ENCODE peak calls at places on chromosomes 3 and 15, in four cellular contexts. T is kidney, O is psoas muscle, G is ovary. H is an unnamed sample.

GRCh38 chr15:95416576-95416975 is 913.9 kb upstream of the NR2F2 start:
- DNase-seq in T (no peak), O (no peak), G (no peak), H (no peak)

GRCh38 chr3:197525706-197526105 is 30.1 kb downstream of the BDH1 start:
- DNase-seq in T (no peak), O (no peak), G (no peak), H (no peak)

GRCh38 chr15:80019168-80019745 is 40.2 kb upstream of the ZFAND6 start:
- DNase-seq in T (no peak), O (no peak), G (no peak), H (peak; percentile 32)

GRCh38 chr3:67083277-67083676 is 85.2 kb downstream of the KBTBD8 start:
- DNase-seq in T (no peak), O (no peak), G (no peak), H (no peak)

GRCh38 chr3:61736506-61736905 is 175.1 kb downstream of the PTPRG start:
- DNase-seq in T (no peak), O (no peak), G (no peak), H (no peak)

GRCh38 chr3:107453504-107453903 is 69.3 kb upstream of the BBX start:
- DNase-seq in T (no peak), O (no peak), G (no peak), H (no peak)

GRCh38 chr3:53630547-53630946 is 136.1 kb downstream of the CACNA1D start:
- DNase-seq in T (no peak), O (no peak), G (no peak), H (no peak)

GRCh38 chr15:63238796-63239195 is 38.6 kb upstream of the APH1B start:
- DNase-seq in T (no peak), O (no peak), G (no peak), H (no peak)

GRCh38 chr3:121758727-121759450 is 9.3 kb upstream of the GOLGB1 start:
- DNase-seq in T (no peak), O (no peak), G (no peak), H (no peak)

GRCh38 chr15:25900426-25900825 is 37.3 kb upstream of the ATP10A start:
- DNase-seq in T (no peak), O (no peak), G (no peak), H (no peak)

GRCh38 chr15:75428152-75428551 is 23.3 kb downstream of the SIN3A start:
- DNase-seq in T (peak; percentile 20), O (no peak), G (no peak), H (no peak)

GRCh38 chr3:50246517-50246954 is 10.5 kb downstream of the GNAI2 start:
- DNase-seq in T (peak; percentile 85), O (peak; percentile 51), G (no peak), H (no peak)

GRCh38 chr3:47495111-47495510 is 18.4 kb downstream of the ELP6 start:
- DNase-seq in T (no peak), O (no peak), G (peak; percentile 22), H (no peak)

GRCh38 chr3:104474011-104474410 is 892.7 kb upstream of the ALCAM start:
- DNase-seq in T (no peak), O (no peak), G (no peak), H (no peak)

GRCh38 chr3:149122716-149123578 is 6.5 kb upstream of the HPS3 start:
- DNase-seq in T (no peak), O (no peak), G (no peak), H (no peak)

GRCh38 chr3:187265461-187265955 is 26.0 kb downstream of the MASP1 start:
- DNase-seq in T (no peak), O (no peak), G (no peak), H (no peak)

GRCh38 chr3:153658151-153658550 is 463.0 kb upstream of the ARHGEF26 start:
- DNase-seq in T (no peak), O (no peak), G (no peak), H (no peak)

GRCh38 chr3:23667536-23668429 is 138.0 kb upstream of the UBE2E1 start:
- DNase-seq in T (no peak), O (no peak), G (no peak), H (no peak)

GRCh38 chr15:31453558-31454318 is 127.1 kb downstream of the KLF13 start:
- DNase-seq in T (peak; percentile 45), O (no peak), G (no peak), H (peak; percentile 34)

GRCh38 chr3:42764561-42765295 is 8.3 kb downstream of the CCDC13 start:
- DNase-seq in T (no peak), O (no peak), G (no peak), H (peak; percentile 2)

GRCh38 chr15:73787621-73788020 is 34.5 kb upstream of the INSYN1 start:
- DNase-seq in T (no peak), O (no peak), G (no peak), H (no peak)

GRCh38 chr3:8110966-8111798 is 390.4 kb upstream of the LMCD1 start:
- DNase-seq in T (no peak), O (no peak), G (peak; percentile 38), H (peak; percentile 75)

GRCh38 chr15:88450125-88450798 is 16.9 kb downstream of the MRPL46 start:
- DNase-seq in T (no peak), O (peak; percentile 40), G (peak; percentile 54), H (no peak)

GRCh38 chr3:159765860-159766294 is 222.8 kb upstream of the IL12A start:
- DNase-seq in T (no peak), O (no peak), G (no peak), H (no peak)

GRCh38 chr3:171556133-171556532 is 95.9 kb upstream of the TNIK start:
- DNase-seq in T (no peak), O (no peak), G (no peak), H (no peak)

GRCh38 chr15:75200765-75201608 is 695 bp upstream of the C15orf39 start:
- DNase-seq in T (peak; percentile 91), O (no peak), G (peak; percentile 62), H (peak; percentile 69)

GRCh38 chr3:149934524-149934923 is 36.2 kb downstream of the PFN2 start:
- DNase-seq in T (no peak), O (peak; percentile 40), G (no peak), H (peak; percentile 66)

GRCh38 chr3:151580592-151580991 is 119.7 kb upstream of the IGSF10 start:
- DNase-seq in T (no peak), O (no peak), G (no peak), H (no peak)

GRCh38 chr3:123459867-123460266 is 11.0 kb upstream of the ADCY5 start:
- DNase-seq in T (no peak), O (no peak), G (no peak), H (no peak)

GRCh38 chr3:143814358-143814968 is 33.8 kb downstream of the SLC9A9 start:
- DNase-seq in T (no peak), O (peak; percentile 26), G (no peak), H (no peak)

GRCh38 chr3:78562318-78562717 is 1205.5 kb downstream of the ROBO1 start:
- DNase-seq in T (no peak), O (no peak), G (no peak), H (no peak)

GRCh38 chr3:40546811-40547210 is 22.1 kb downstream of the ZNF621 start:
- DNase-seq in T (no peak), O (no peak), G (no peak), H (no peak)

GRCh38 chr15:75646944-75647364 is 758 bp upstream of the SNX33 start:
- DNase-seq in T (peak; percentile 81), O (no peak), G (no peak), H (no peak)

GRCh38 chr3:57582470-57583168 is 14.5 kb downstream of the ARF4 start:
- DNase-seq in T (no peak), O (no peak), G (no peak), H (no peak)

GRCh38 chr3:126546549-126547239 is 12.0 kb downstream of the C3orf22 start:
- DNase-seq in T (no peak), O (no peak), G (no peak), H (no peak)
- H3K4me1 ChIP-seq in T (no peaks in the 10 kb centered on the region), O (no peaks in the 10 kb centered on the region), G (no peaks in the 10 kb centered on the region), H (no peaks in the 10 kb centered on the region)

GRCh38 chr15:98735895-98736617 is 87.7 kb downstream of the IGF1R start:
- DNase-seq in T (no peak), O (no peak), G (no peak), H (no peak)
- H3K4me1 ChIP-seq in T (peaks cover 55% of the 10 kb centered on the region), O (peaks cover 54% of the 10 kb centered on the region), G (peaks cover 25% of the 10 kb centered on the region), H (no peaks in the 10 kb centered on the region)

DNA sequence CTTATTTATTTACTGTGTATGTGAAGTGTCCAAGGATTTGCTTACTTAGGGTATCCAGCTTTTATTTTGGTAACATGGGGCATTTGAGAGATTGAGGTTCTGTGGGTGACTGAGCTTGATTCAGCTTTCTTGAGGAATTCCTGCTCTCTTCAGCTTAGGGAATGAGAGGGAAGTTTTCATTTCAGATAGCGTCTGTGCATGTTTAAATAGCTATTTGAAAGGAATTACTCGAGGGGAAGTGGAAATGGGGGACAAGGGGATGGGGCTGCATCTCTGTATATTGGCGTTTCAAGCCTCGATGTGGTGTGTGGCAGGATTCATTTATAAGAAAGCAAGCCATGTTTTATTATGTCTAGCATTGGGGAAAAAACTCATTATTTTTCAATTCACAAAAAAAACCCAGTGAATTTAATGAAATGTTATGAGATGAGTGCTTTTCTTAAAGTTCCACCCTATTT is 1.0 kb downstream of the ATP2C1 start:
- DNase-seq in T (no peak), O (no peak), G (no peak), H (no peak)
- H3K4me1 ChIP-seq in T (no peaks in the 10 kb centered on the region), O (peaks cover 40% of the 10 kb centered on the region), G (peaks cover 1% of the 10 kb centered on the region), H (peaks cover 16% of the 10 kb centered on the region)

GRCh38 chr15:58292761-58293175 is 139.0 kb upstream of the LIPC start:
- DNase-seq in T (no peak), O (no peak), G (no peak), H (no peak)

GRCh38 chr15:58291848-58292247 is 139.9 kb upstream of the LIPC start:
- DNase-seq in T (no peak), O (no peak), G (no peak), H (no peak)

GRCh38 chr15:58295637-58296036 is 136.2 kb upstream of the LIPC start:
- DNase-seq in T (no peak), O (no peak), G (no peak), H (no peak)

GRCh38 chr15:58296276-58296675 is 135.5 kb upstream of the LIPC start:
- DNase-seq in T (no peak), O (no peak), G (no peak), H (no peak)

DNA sequence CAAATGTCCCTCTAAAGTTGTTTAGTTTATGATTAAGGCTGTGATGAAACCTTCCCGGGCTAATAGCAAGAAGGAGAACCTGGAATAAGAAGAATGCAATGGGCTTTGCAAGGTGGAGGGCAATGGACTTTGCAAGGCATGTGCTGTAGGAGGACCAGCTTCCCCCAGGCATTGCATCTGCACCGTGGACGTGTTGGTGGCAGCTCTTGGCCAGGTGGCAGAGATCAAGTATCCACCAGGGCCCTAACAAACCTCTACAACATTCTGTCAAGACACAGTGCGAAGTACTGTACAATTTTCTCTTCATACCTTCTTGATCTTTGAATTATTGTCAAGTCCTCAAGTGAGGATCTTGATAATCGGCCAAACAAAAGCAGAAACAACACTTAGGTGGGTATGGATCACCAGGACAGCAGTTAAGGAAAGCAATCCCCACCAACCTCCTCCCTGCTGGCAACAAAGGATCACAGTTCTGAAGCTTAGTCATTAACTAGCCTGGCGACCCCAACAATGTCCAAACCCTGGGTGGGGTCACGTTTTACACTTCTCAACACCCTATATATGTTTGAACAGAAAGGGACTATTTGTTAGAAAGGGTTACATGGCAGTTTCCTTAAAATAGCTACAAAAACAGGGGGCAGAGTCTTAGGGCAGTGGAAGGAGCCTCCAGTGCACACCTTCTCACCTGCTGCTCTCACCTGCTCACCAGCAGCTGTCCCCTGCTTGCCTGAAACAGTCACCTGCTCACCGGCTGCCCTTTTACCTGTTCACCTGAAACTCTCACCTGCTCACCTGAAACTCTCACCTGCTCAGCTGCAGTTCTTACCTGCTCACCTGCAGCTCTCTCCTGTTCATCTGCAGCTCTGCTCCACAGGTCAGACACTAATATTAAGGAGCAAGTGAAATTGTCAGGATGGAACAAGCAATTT is 137.9 kb upstream of the LIPC start:
- DNase-seq in T (no peak), O (no peak), G (no peak), H (no peak)
- H3K4me1 ChIP-seq in T (peaks cover 7% of the 10 kb centered on the region), O (no peaks in the 10 kb centered on the region), G (no peaks in the 10 kb centered on the region), H (no peaks in the 10 kb centered on the region)